ENCODE peak calls at places on chromosomes 16 and 17, in five cellular contexts. V is activated T-helper 1 cell treated with Interleukin-2 at 50 U/mL for 16 hours, K is tibial artery, Z is left ventricle myocardium superior, Y is coronary artery. L is an unnamed sample.

GRCh38 chr16:81553080-81553813 is 108.6 kb downstream of the CMIP start:
- DNase-seq in V (no peak), K (no peak), Z (no peak), Y (no peak), L (no peak)

GRCh38 chr17:28471531-28472342 is 1.7 kb upstream of the SLC13A2 start:
- DNase-seq in Z (no peak), K (no peak), V (no peak), Y (no peak), L (no peak)

GRCh38 chr16:2827831-2828520 is 2.1 kb upstream of the ZG16B start:
- DNase-seq in K (no peak), Y (no peak), V (no peak), Z (no peak), L (no peak)

GRCh38 chr17:44969144-44969780 is 1.2 kb upstream of the C1QL1 start:
- DNase-seq in V (no peak), Z (no peak), Y (no peak), K (no peak), L (no peak)

GRCh38 chr17:74355065-74355464 is 6.6 kb downstream of the BTBD17 start:
- DNase-seq in Y (no peak), V (no peak), K (no peak), Z (no peak), L (no peak)

GRCh38 chr17:78670850-78671291 is 93.7 kb upstream of the DNAH17 start:
- DNase-seq in K (no peak), V (no peak), Y (peak), Z (no peak), L (no peak)

GRCh38 chr17:37299257-37299985 is 76.4 kb upstream of the C17orf78 start:
- DNase-seq in Z (no peak), Y (no peak), K (no peak), V (no peak), L (no peak)

GRCh38 chr17:41287050-41287449 is 11.6 kb downstream of the KRTAP9-7 start:
- DNase-seq in V (no peak), Z (no peak), Y (no peak), K (no peak), L (no peak)

GRCh38 chr16:55641430-55642056 is 14.2 kb upstream of the SLC6A2 start:
- DNase-seq in V (no peak), Y (no peak), Z (no peak), K (no peak), L (no peak)

GRCh38 chr16:85607331-85607765 is 5.8 kb upstream of the GSE1 start:
- DNase-seq in V (no peak), Z (no peak), K (no peak), Y (no peak), L (no peak)

GRCh38 chr16:57610611-57611010 is 17.8 kb upstream of the ADGRG1 start:
- DNase-seq in Y (no peak), K (no peak), Z (no peak), V (no peak), L (no peak)

GRCh38 chr17:28328325-28328724 is 6.9 kb downstream of the IFT20 start:
- DNase-seq in K (no peak), Z (no peak), Y (peak), V (no peak), L (no peak)

GRCh38 chr16:78353610-78354009 is 254.2 kb downstream of the WWOX start:
- DNase-seq in K (no peak), V (no peak), Y (no peak), Z (no peak), L (no peak)

GRCh38 chr16:23807028-23807427 is 28.8 kb upstream of the PRKCB start:
- DNase-seq in Z (no peak), K (no peak), V (no peak), Y (no peak), L (no peak)

GRCh38 chr16:14365200-14365851 is 264.7 kb downstream of the PARN start:
- DNase-seq in Z (no peak), V (no peak), K (no peak), Y (no peak), L (no peak)

GRCh38 chr17:82213251-82214011 is 789 bp upstream of the CCDC57 start:
- DNase-seq in Y (peak), K (no peak), V (no peak), Z (no peak), L (peak)